ENCODE peak calls at places on chromosomes 2 and 18, in seven cellular contexts. U is left cardiac atrium; S is aorta; N is myocyte; B is H9; M is heart right ventricle; Z is stimulated activated CD4-positive, alpha-beta T cell treated with anti-CD3 and anti-CD28 coated beads, TNF-alpha, amount 100 ng/mL, for 4 hours. F is an unnamed sample.

GRCh38 chr18:47755102-47755456 is 175.4 kb downstream of the SMAD2 start:
- DNase-seq in N (no peak), B (no peak), S (no peak), M (no peak), U (no peak), Z (no peak), F (no peak)

GRCh38 chr2:57373530-57373929 is 673.1 kb upstream of the VRK2 start:
- DNase-seq in N (peak; percentile 68), U (no peak), S (no peak), M (no peak), B (no peak), Z (no peak), F (no peak)

GRCh38 chr2:68936889-68937288 is 15.8 kb downstream of the GKN2 start:
- DNase-seq in Z (no peak), B (no peak), U (no peak), N (peak; percentile 50), S (no peak), M (no peak), F (no peak)

GRCh38 chr2:134170269-134170668 is 83.6 kb upstream of the MGAT5 start:
- DNase-seq in M (no peak), U (no peak), Z (no peak), B (no peak), N (peak; percentile 24), S (no peak), F (no peak)

GRCh38 chr2:74764429-74765272 is 69.3 kb upstream of the HK2 start:
- DNase-seq in N (no peak), S (no peak), M (no peak), Z (no peak), B (no peak), U (no peak), F (no peak)

GRCh38 chr2:83261591-83262136 is 1197.4 kb downstream of the SUCLG1 start:
- DNase-seq in B (no peak), S (no peak), N (no peak), Z (no peak), M (no peak), U (no peak), F (no peak)

GRCh38 chr18:48018806-48019295 is 88.4 kb upstream of the SMAD2 start:
- DNase-seq in U (no peak), N (no peak), B (peak; percentile 17), Z (no peak), S (peak; percentile 26), M (no peak), F (no peak)

GRCh38 chr2:88753833-88754584 is 62.5 kb downstream of the RPIA start:
- DNase-seq in M (no peak), N (no peak), B (no peak), Z (no peak), S (no peak), U (no peak), F (no peak)

GRCh38 chr2:206915136-206915535 is 24.2 kb upstream of the CPO start:
- DNase-seq in U (no peak), Z (no peak), B (no peak), M (no peak), S (no peak), N (peak; percentile 16), F (peak; percentile 59)

GRCh38 chr2:113978524-113979171 is 88.8 kb downstream of the ACTR3 start:
- DNase-seq in Z (no peak), N (peak; percentile 34), U (no peak), S (no peak), M (no peak), B (no peak), F (no peak)

GRCh38 chr2:20190862-20191713 is 33.8 kb downstream of the SDC1 start:
- DNase-seq in Z (no peak), N (no peak), B (peak; percentile 79), S (no peak), M (no peak), U (no peak), F (no peak)

GRCh38 chr18:8688857-8689256 is 16.5 kb upstream of the MTCL1 start:
- DNase-seq in B (no peak), M (no peak), Z (no peak), U (no peak), N (no peak), S (no peak), F (no peak)

GRCh38 chr2:157625311-157625710 is 3.4 kb downstream of the ACVR1C start:
- DNase-seq in U (no peak), S (no peak), B (no peak), N (no peak), Z (no peak), M (no peak), F (no peak)

GRCh38 chr2:173831312-173832229 is 133.6 kb downstream of the SP3 start:
- DNase-seq in B (no peak), U (peak; percentile 65), S (no peak), N (peak; percentile 31), M (peak; percentile 73), Z (no peak), F (no peak)

GRCh38 chr2:119947535-119947934 is 65.3 kb upstream of the EPB41L5 start:
- DNase-seq in N (no peak), B (no peak), Z (no peak), M (no peak), U (no peak), S (no peak), F (no peak)